ENCODE peak calls at places on chromosomes 4 and X, in nine cellular contexts. V is Panc1, Y is upper lobe of right lung, C is IMR-90, Z is fibroblast of lung, T is coronary artery, J is H1, P is WERI-Rb-1, I is neural crest cell. S is an unnamed sample.

GRCh38 chr4:7070729-7071511 is 3.1 kb upstream of the GRPEL1 start:
- DNase-seq in T (peak), P (peak), V (peak), C (peak), I (peak), J (peak), Y (peak), Z (peak), S (peak)

GRCh38 chr4:169239236-169239905 is 31.4 kb downstream of the SH3RF1 start:
- DNase-seq in V (no peak), Z (peak), I (no peak), Y (no peak), P (no peak), C (peak), J (no peak), T (no peak), S (no peak)

GRCh38 chr4:11774346-11774745 is 345.7 kb upstream of the HS3ST1 start:
- DNase-seq in T (no peak), Z (no peak), Y (no peak), C (no peak), P (no peak), J (no peak), V (no peak), I (no peak), S (no peak)

GRCh38 chr4:76703123-76703490 is 194.8 kb downstream of the SOWAHB start:
- DNase-seq in T (no peak), Z (no peak), V (no peak), J (no peak), P (no peak), C (no peak), I (no peak), Y (no peak), S (no peak)

GRCh38 chrX:103488332-103488731 is 31.0 kb downstream of the RAB40A start:
- DNase-seq in J (no peak), I (no peak), V (no peak), T (no peak), C (no peak), P (no peak), Z (peak), Y (no peak), S (no peak)

GRCh38 chr4:23423540-23423939 is 466.3 kb downstream of the PPARGC1A start:
- DNase-seq in P (no peak), C (no peak), T (no peak), V (no peak), I (no peak), Y (no peak), J (no peak), Z (no peak), S (no peak)

GRCh38 chrX:1093586-1094538 is 118.6 kb downstream of the CRLF2 start:
- DNase-seq in I (no peak), V (no peak), C (no peak), J (no peak), P (no peak), T (no peak), Z (no peak), Y (no peak), S (no peak)

GRCh38 chr4:25813705-25814104 is 49.1 kb downstream of the SEL1L3 start:
- DNase-seq in Z (peak), T (no peak), V (no peak), I (no peak), P (no peak), Y (no peak), C (peak), J (no peak), S (no peak)

GRCh38 chrX:20951016-20951795 is 423.0 kb upstream of the CNKSR2 start:
- DNase-seq in Z (no peak), T (no peak), I (no peak), P (no peak), C (no peak), V (no peak), Y (no peak), J (no peak), S (no peak)

GRCh38 chrX:153797415-153798015 is 3.0 kb downstream of the SSR4 start:
- DNase-seq in C (no peak), Y (no peak), J (no peak), Z (no peak), V (no peak), P (no peak), I (no peak), T (no peak), S (no peak)

GRCh38 chr4:101670370-101670769 is 120.2 kb upstream of the BANK1 start:
- DNase-seq in T (no peak), P (no peak), V (no peak), Z (no peak), I (no peak), J (no peak), C (no peak), Y (no peak), S (no peak)

GRCh38 chr4:186081202-186081807 is 12.3 kb downstream of the TLR3 start:
- DNase-seq in Y (no peak), Z (no peak), V (no peak), I (no peak), C (no peak), P (no peak), T (no peak), J (peak), S (no peak)

GRCh38 chrX:38170556-38170955 is 50.1 kb downstream of the SRPX start:
- DNase-seq in V (no peak), Y (no peak), J (no peak), C (no peak), Z (no peak), P (no peak), T (no peak), I (no peak), S (no peak)

GRCh38 chrX:10922158-10922557 is 189.0 kb upstream of the HCCS start:
- DNase-seq in T (no peak), I (no peak), J (no peak), P (no peak), V (no peak), C (peak), Y (no peak), Z (peak), S (no peak)

GRCh38 chrX:39653656-39654055 is 444.1 kb downstream of the BCOR start:
- DNase-seq in Y (no peak), V (no peak), J (peak), P (peak), C (no peak), T (no peak), I (no peak), Z (peak), S (no peak)

GRCh38 chr4:101175896-101176676 is 171.2 kb downstream of the PPP3CA start:
- DNase-seq in I (no peak), P (no peak), C (no peak), Z (no peak), T (no peak), J (no peak), V (no peak), Y (no peak), S (no peak)

GRCh38 chr4:19262467-19262866 is 989.2 kb upstream of the SLIT2 start:
- DNase-seq in I (no peak), Z (peak), V (no peak), P (no peak), J (no peak), Y (no peak), T (no peak), C (no peak), S (no peak)

GRCh38 chrX:128698528-128698927 is 646.3 kb upstream of the ACTRT1 start:
- DNase-seq in T (no peak), J (no peak), Y (no peak), Z (no peak), I (no peak), V (no peak), P (no peak), C (no peak), S (no peak)

GRCh38 chrX:10983526-10983925 is 127.6 kb upstream of the HCCS start:
- DNase-seq in J (no peak), I (no peak), Z (no peak), C (no peak), T (no peak), P (no peak), V (no peak), Y (no peak), S (no peak)

GRCh38 chrX:150573702-150574101 is 5.3 kb downstream of the MTM1 start:
- DNase-seq in J (no peak), T (no peak), C (no peak), P (no peak), I (no peak), Y (no peak), Z (no peak), V (no peak), S (no peak)

GRCh38 chr4:8331567-8331955 is 62.0 kb downstream of the HTRA3 start:
- DNase-seq in P (peak), Y (peak), C (no peak), J (no peak), T (peak), V (no peak), I (no peak), Z (no peak), S (no peak)

GRCh38 chrX:43493751-43494150 is 162.3 kb upstream of the MAOA start:
- DNase-seq in J (no peak), I (no peak), Z (no peak), V (no peak), T (no peak), P (no peak), Y (no peak), C (no peak), S (no peak)

GRCh38 chr4:25113915-25114904 is 46.0 kb downstream of the SEPSECS start:
- DNase-seq in P (no peak), J (no peak), V (no peak), I (no peak), Y (no peak), Z (peak), T (no peak), C (peak), S (no peak)

GRCh38 chrX:105117621-105118020 is 102.9 kb downstream of the TEX13A start:
- DNase-seq in Z (no peak), J (no peak), Y (no peak), P (no peak), C (no peak), V (no peak), I (no peak), T (no peak), S (no peak)

GRCh38 chr4:788006-788635 is 37.8 kb downstream of the CPLX1 start:
- DNase-seq in Z (no peak), I (no peak), V (no peak), J (no peak), C (no peak), P (no peak), T (no peak), Y (no peak), S (no peak)

GRCh38 chrX:2595258-2595657 is 94.5 kb upstream of the DHRSX start:
- DNase-seq in Z (peak), T (no peak), I (no peak), J (no peak), Y (no peak), C (peak), V (no peak), P (no peak), S (no peak)

GRCh38 chr4:183960021-183960420 is 54.9 kb downstream of the STOX2 start:
- DNase-seq in J (peak), I (peak), Y (no peak), T (no peak), V (no peak), C (peak), Z (peak), P (peak), S (no peak)

GRCh38 chr4:88843067-88843723 is 145.6 kb upstream of the NAP1L5 start:
- DNase-seq in T (no peak), J (no peak), V (no peak), Y (no peak), P (no peak), Z (no peak), C (peak), I (no peak), S (no peak)

DNA sequence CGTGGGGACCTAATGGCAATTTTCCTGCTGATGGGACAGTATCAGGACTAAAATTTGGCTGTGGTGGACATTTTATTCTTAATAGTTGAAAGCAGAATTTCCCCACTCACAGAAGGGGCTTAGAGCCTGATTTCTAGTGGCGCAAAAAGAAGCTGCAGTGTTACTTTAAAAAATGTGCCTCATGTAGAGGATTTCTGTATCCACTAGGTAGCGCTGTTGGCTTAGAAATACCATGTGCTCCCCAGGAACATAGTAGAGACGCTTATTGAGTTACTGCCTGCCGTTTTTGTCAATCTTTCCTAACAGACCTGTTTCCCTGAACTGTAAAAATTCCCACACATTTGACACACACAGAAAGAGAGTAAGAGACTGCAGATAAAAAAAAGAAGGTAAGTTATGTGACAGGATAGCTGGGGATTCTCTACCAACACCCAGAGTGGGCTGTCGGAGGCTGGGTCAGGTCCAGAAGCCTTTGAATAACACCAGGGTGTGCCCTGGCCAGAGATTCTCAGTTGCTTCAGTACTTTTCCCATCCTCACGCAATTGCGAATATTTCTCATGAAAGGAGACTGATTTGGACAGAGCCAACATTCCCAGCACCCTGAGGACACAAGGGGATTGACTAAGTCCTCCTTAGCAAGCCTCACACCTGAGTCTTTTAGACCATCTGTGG is 88.4 kb downstream of the ZXDA start:
- DNase-seq in T (no peak), Y (no peak), I (no peak), P (peak), V (no peak), Z (peak), J (no peak), C (peak), S (no peak)
- TF ChIP-seq CTCF in T (peak), Y (peak), I (peak), P (peak), V (peak), Z (peak), J (peak), C (peak), S (peak)

DNA sequence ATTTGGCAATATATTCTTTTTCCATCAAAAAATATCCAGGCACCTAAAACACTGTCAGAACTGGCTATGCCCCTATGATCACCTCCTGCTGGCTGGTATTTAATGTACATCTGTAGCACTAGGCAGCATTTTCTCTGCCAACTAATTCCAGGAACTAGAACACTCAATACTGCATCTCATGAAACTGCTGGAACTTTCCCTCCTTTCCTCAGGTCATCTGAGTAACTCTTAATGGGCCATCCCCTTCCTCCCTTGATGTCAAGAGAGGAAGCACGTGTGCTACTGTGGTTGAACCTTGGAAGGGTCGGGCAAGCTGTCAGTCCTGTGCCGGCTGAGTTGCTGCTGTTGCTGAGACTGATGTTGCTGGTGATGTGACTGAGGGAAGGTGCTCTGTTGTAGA is 39.4 kb downstream of the TMEM165 start:
- DNase-seq in T (no peak), I (no peak), C (peak), Z (peak), P (no peak), Y (no peak), J (no peak), V (no peak), S (no peak)
- TF ChIP-seq CTCF in T (no peak), I (peak), C (peak), Z (peak), P (no peak), Y (peak), J (no peak), V (peak), S (no peak)

DNA sequence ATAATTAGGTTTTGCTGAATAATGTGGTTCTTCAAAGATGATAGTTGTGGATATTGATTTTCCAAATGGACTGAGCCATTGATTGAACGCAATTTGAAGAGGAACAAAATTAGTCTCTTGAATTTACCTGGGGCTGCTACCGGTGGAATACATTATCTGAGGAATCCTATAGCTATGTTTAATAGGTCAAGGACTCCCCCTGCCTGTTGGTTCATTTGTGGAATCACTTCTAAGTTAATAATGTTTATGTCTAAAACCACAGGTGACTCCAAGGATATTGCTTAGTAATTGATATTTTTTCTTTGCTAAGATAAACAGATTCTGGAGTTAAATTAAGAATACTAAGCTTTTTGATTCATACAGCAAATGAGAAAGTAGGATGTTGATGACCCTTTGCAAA is 576.0 kb upstream of the PABPC4L start:
- DNase-seq in T (no peak), Z (peak), J (no peak), V (no peak), Y (no peak), I (no peak), C (no peak), P (peak), S (no peak)
- TF ChIP-seq CTCF in T (no peak), Z (no peak), J (peak), V (no peak), Y (peak), I (peak), C (no peak), P (no peak), S (no peak)

GRCh38 chr4:34720563-34720962 is 1523.8 kb downstream of the ARAP2 start:
- DNase-seq in Y (no peak), T (no peak), V (no peak), C (peak), I (no peak), Z (peak), P (no peak), J (no peak), S (no peak)
- TF ChIP-seq CTCF in Y (peak), T (no peak), V (peak), C (peak), I (peak), Z (peak), P (peak), J (peak), S (no peak)

GRCh38 chrX:28550331-28550872 is 36.8 kb upstream of the IL1RAPL1 start:
- DNase-seq in J (no peak), T (no peak), P (no peak), Z (no peak), I (no peak), C (no peak), V (no peak), Y (no peak), S (no peak)
- TF ChIP-seq CTCF in J (no peak), T (no peak), P (peak), Z (no peak), I (peak), C (no peak), V (no peak), Y (no peak), S (no peak)

S was measured in activated B cell treated with CpG ODN at 0.5 μM for 24 hours.